ENCODE peak calls at places on chromosomes 7 and 10, in eight cellular contexts. G is PC-3, L is NB4, J is GM20000, X is H1, K is left lung, T is WTC11, P is lower lobe of right lung. Z is an unnamed sample.

GRCh38 chr7:80027616-80028173 is 106.9 kb upstream of the GNAI1 start:
- DNase-seq in G (no peak), L (no peak), J (no peak), X (no peak), K (no peak), T (no peak), P (no peak), Z (no peak)

GRCh38 chr7:26993816-26994810 is 101.7 kb downstream of the HOXA1 start:
- DNase-seq in G (no peak), L (no peak), J (no peak), X (no peak), K (no peak), T (no peak), P (no peak), Z (no peak)

GRCh38 chr7:80807166-80807900 is 111.5 kb downstream of the SEMA3C start:
- DNase-seq in G (no peak), L (no peak), J (no peak), X (no peak), K (no peak), T (no peak), P (no peak), Z (no peak)

GRCh38 chr7:133372337-133372736 is 119.5 kb downstream of the EXOC4 start:
- DNase-seq in G (no peak), L (no peak), J (no peak), X (no peak), K (no peak), T (no peak), P (no peak), Z (no peak)

GRCh38 chr10:97475936-97476594 is 22.2 kb downstream of the MMS19 start:
- DNase-seq in G (no peak), L (peak), J (no peak), X (no peak), K (no peak), T (no peak), P (no peak), Z (peak)

GRCh38 chr7:54541941-54542618 is at the start of gene VSTM2A:
- DNase-seq in G (no peak), L (no peak), J (no peak), X (peak), K (peak), T (peak), P (no peak), Z (peak)

GRCh38 chr10:92119340-92119739 is 171.5 kb downstream of the CPEB3 start:
- DNase-seq in G (no peak), L (no peak), J (no peak), X (no peak), K (no peak), T (no peak), P (no peak), Z (no peak)

GRCh38 chr10:130441041-130441440 is 304.9 kb downstream of the GLRX3 start:
- DNase-seq in G (no peak), L (no peak), J (no peak), X (no peak), K (no peak), T (no peak), P (no peak), Z (no peak)

GRCh38 chr10:116151076-116151475 is 121.9 kb downstream of the GFRA1 start:
- DNase-seq in G (no peak), L (no peak), J (no peak), X (no peak), K (no peak), T (no peak), P (no peak), Z (no peak)

GRCh38 chr10:90288403-90288933 is 569.4 kb downstream of the HTR7 start:
- DNase-seq in G (peak), L (no peak), J (no peak), X (no peak), K (no peak), T (no peak), P (no peak), Z (no peak)

GRCh38 chr10:87593702-87594101 is 66.0 kb upstream of the PAPSS2 start:
- DNase-seq in G (no peak), L (no peak), J (no peak), X (no peak), K (no peak), T (no peak), P (no peak), Z (no peak)

GRCh38 chr7:66146701-66147100 is 32.1 kb downstream of the CRCP start:
- DNase-seq in G (no peak), L (no peak), J (no peak), X (no peak), K (no peak), T (no peak), P (no peak), Z (no peak)

GRCh38 chr7:158026636-158027265 is 560.9 kb downstream of the PTPRN2 start:
- DNase-seq in G (no peak), L (no peak), J (no peak), X (no peak), K (no peak), T (no peak), P (no peak), Z (no peak)

GRCh38 chr7:151838072-151838471 is 38.8 kb downstream of the PRKAG2 start:
- DNase-seq in G (no peak), L (peak), J (no peak), X (no peak), K (peak), T (no peak), P (peak), Z (no peak)

GRCh38 chr7:37420931-37421330 is 27.7 kb downstream of the ELMO1 start:
- DNase-seq in G (no peak), L (no peak), J (no peak), X (no peak), K (no peak), T (no peak), P (no peak), Z (no peak)

GRCh38 chr10:79277579-79277978 is 69.7 kb upstream of the PPIF start:
- DNase-seq in G (no peak), L (no peak), J (no peak), X (no peak), K (no peak), T (no peak), P (no peak), Z (no peak)

GRCh38 chr10:22699976-22700375 is 14.4 kb downstream of the PIP4K2A start:
- DNase-seq in G (no peak), L (no peak), J (no peak), X (no peak), K (no peak), T (no peak), P (no peak), Z (no peak)

GRCh38 chr7:27115161-27116018 is 12.9 kb upstream of the HOXA2 start:
- DNase-seq in G (peak), L (no peak), J (no peak), X (peak), K (no peak), T (peak), P (no peak), Z (no peak)

GRCh38 chr7:65429642-65430343 is 56.1 kb downstream of the ZNF92 start:
- DNase-seq in G (no peak), L (no peak), J (no peak), X (no peak), K (no peak), T (no peak), P (no peak), Z (no peak)

GRCh38 chr10:123890246-123890645 is 1.4 kb downstream of the CPXM2 start:
- DNase-seq in G (no peak), L (no peak), J (no peak), X (no peak), K (no peak), T (no peak), P (no peak), Z (no peak)

GRCh38 chr10:117546630-117547300 is 4.2 kb downstream of the EMX2 start:
- DNase-seq in G (no peak), L (no peak), J (no peak), X (no peak), K (no peak), T (no peak), P (no peak), Z (no peak)

GRCh38 chr10:132540456-132540855 is 2.9 kb downstream of the INPP5A start:
- DNase-seq in G (peak), L (peak), J (no peak), X (no peak), K (no peak), T (peak), P (peak), Z (peak)

GRCh38 chr10:84333864-84334451 is 5.6 kb downstream of the CCSER2 start:
- DNase-seq in G (no peak), L (peak), J (peak), X (no peak), K (no peak), T (no peak), P (no peak), Z (no peak)

GRCh38 chr10:45557275-45557905 is 115.2 kb downstream of the ZFAND4 start:
- DNase-seq in G (no peak), L (peak), J (peak), X (no peak), K (no peak), T (no peak), P (no peak), Z (no peak)

GRCh38 chr10:79602953-79603352 is 7.8 kb upstream of the SFTPA1 start:
- DNase-seq in G (no peak), L (no peak), J (no peak), X (no peak), K (no peak), T (no peak), P (no peak), Z (no peak)

GRCh38 chr7:102431617-102432298 is 1.6 kb upstream of the ORAI2 start:
- DNase-seq in G (peak), L (peak), J (peak), X (no peak), K (no peak), T (no peak), P (no peak), Z (no peak)

GRCh38 chr7:41817386-41817785 is 114.5 kb upstream of the INHBA start:
- DNase-seq in G (peak), L (peak), J (no peak), X (no peak), K (no peak), T (no peak), P (no peak), Z (no peak)

GRCh38 chr7:129665013-129665401 is 53.5 kb downstream of the NRF1 start:
- DNase-seq in G (peak), L (peak), J (no peak), X (peak), K (no peak), T (peak), P (no peak), Z (no peak)

GRCh38 chr10:102065561-102066420 is 642 bp downstream of the HPS6 start:
- DNase-seq in G (no peak), L (peak), J (no peak), X (no peak), K (peak), T (peak), P (peak), Z (no peak)

GRCh38 chr10:91190876-91191580 is 29.4 kb upstream of the PCGF5 start:
- DNase-seq in G (peak), L (no peak), J (no peak), X (no peak), K (no peak), T (no peak), P (no peak), Z (no peak)

GRCh38 chr10:112821663-112822062 is 128.4 kb upstream of the TCF7L2 start:
- DNase-seq in G (no peak), L (no peak), J (no peak), X (no peak), K (no peak), T (no peak), P (no peak), Z (no peak)

GRCh38 chr7:100211342-100211780 is 8.4 kb upstream of the PVRIG start:
- DNase-seq in G (no peak), L (no peak), J (peak), X (no peak), K (no peak), T (no peak), P (no peak), Z (no peak)

GRCh38 chr10:108582387-108582786 is 1340.9 kb downstream of the XPNPEP1 start:
- DNase-seq in G (no peak), L (no peak), J (no peak), X (no peak), K (no peak), T (no peak), P (no peak), Z (no peak)

GRCh38 chr7:30596043-30596641 is 1.5 kb downstream of the GARS1 start:
- DNase-seq in G (peak), L (peak), J (peak), X (no peak), K (no peak), T (no peak), P (no peak), Z (no peak)

GRCh38 chr10:11354823-11355222 is 256.6 kb downstream of the USP6NL start:
- DNase-seq in G (no peak), L (no peak), J (no peak), X (no peak), K (no peak), T (no peak), P (no peak), Z (no peak)

GRCh38 chr7:79823246-79823951 is 311.2 kb upstream of the GNAI1 start:
- DNase-seq in G (no peak), L (no peak), J (no peak), X (no peak), K (no peak), T (no peak), P (no peak), Z (no peak)

GRCh38 chr10:85105614-85106013 is 777.2 kb downstream of the CCSER2 start:
- DNase-seq in G (no peak), L (peak), J (no peak), X (peak), K (no peak), T (peak), P (no peak), Z (peak)

GRCh38 chr7:106023369-106024322 is 60.6 kb downstream of the CDHR3 start:
- DNase-seq in G (no peak), L (no peak), J (no peak), X (no peak), K (no peak), T (no peak), P (no peak), Z (no peak)

GRCh38 chr10:12333382-12334185 is 15.8 kb upstream of the CAMK1D start:
- DNase-seq in G (peak), L (peak), J (peak), X (no peak), K (no peak), T (no peak), P (peak), Z (peak)

GRCh38 chr10:59135275-59135674 is 41.2 kb upstream of the PHYHIPL start:
- DNase-seq in G (no peak), L (no peak), J (no peak), X (no peak), K (no peak), T (no peak), P (no peak), Z (no peak)

DNA sequence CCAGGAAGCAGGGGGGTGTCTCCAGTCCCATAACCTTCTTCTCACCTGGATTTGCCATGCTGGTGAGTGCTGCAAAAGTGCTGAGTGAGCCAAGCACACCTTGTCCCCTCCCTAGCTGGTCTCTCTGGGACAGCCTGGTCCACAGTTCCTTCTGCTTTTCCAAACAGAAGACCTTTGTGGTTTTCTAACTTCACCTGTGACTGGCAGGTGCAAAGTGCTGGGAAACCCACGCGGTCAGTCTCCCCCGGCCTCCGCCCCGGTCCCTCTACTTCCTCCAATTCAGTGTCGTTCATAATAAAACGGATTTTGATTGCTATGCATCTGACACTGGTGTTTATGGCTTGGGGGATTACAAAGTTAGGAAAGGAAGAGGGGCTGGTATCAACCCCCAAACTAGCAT is 37.1 kb downstream of the RBAK start:
- DNase-seq in G (no peak), L (no peak), J (no peak), X (no peak), K (no peak), T (no peak), P (no peak), Z (no peak)
- TF ChIP-seq CTCF in G (no peak), L (no peak), J (no peak), X (no peak), K (no peak), T (no peak), P (no peak), Z (no peak)

GRCh38 chr7:16466087-16466472 is 542 bp upstream of the SOSTDC1 start:
- DNase-seq in G (no peak), L (no peak), J (no peak), X (no peak), K (no peak), T (no peak), P (no peak), Z (no peak)

DNA sequence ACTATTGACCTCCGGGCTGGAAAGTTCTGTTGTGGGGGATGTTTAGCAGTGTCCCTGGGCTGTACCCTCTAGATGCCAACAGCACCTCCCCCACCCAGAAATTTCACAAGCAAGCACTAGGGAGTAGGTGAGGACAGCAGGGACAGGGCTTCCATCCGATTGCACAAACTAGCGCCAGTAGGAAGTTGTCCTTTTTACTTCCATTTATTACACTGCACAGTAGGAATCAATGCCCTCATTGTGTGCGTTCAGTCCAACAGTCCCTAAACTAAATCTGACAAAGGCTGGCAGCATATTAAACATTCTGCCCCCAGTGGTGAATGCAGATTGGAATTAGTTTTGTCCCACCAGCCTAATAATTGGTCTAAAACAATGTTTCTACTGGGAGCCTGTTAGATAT is 6.4 kb upstream of the SOSTDC1 start:
- DNase-seq in G (no peak), L (no peak), J (no peak), X (no peak), K (no peak), T (no peak), P (no peak), Z (no peak)
- TF ChIP-seq CTCF in G (peak), L (no peak), J (no peak), X (no peak), K (no peak), T (no peak), P (no peak), Z (no peak)

GRCh38 chr10:95560288-95561199 is 627 bp downstream of the SORBS1 start:
- DNase-seq in G (peak), L (peak), J (peak), X (peak), K (peak), T (peak), P (peak), Z (peak)

GRCh38 chr10:95561200-95562177 is at the start of gene SORBS1:
- DNase-seq in G (peak), L (peak), J (peak), X (peak), K (peak), T (peak), P (peak), Z (peak)

GRCh38 chr10:95559466-95559865 is 1.7 kb downstream of the SORBS1 start:
- DNase-seq in G (no peak), L (no peak), J (no peak), X (peak), K (no peak), T (peak), P (no peak), Z (no peak)

GRCh38 chr10:95556994-95557767 is 4.0 kb downstream of the SORBS1 start:
- DNase-seq in G (no peak), L (no peak), J (no peak), X (no peak), K (no peak), T (no peak), P (no peak), Z (no peak)

GRCh38 chr10:95558593-95559320 is 2.4 kb downstream of the SORBS1 start:
- DNase-seq in G (no peak), L (no peak), J (no peak), X (no peak), K (no peak), T (no peak), P (no peak), Z (no peak)
- TF ChIP-seq CTCF in G (no peak), L (no peak), J (no peak), X (no peak), K (no peak), T (no peak), P (peak), Z (no peak)

GRCh38 chr7:155521007-155521742 is 25.2 kb downstream of the CNPY1 start:
- DNase-seq in G (no peak), L (no peak), J (no peak), X (no peak), K (no peak), T (no peak), P (no peak), Z (no peak)

GRCh38 chr7:155521743-155522398 is 24.5 kb downstream of the CNPY1 start:
- DNase-seq in G (no peak), L (no peak), J (no peak), X (no peak), K (no peak), T (no peak), P (no peak), Z (no peak)

GRCh38 chr7:155526225-155526624 is 20.1 kb downstream of the CNPY1 start:
- DNase-seq in G (no peak), L (no peak), J (no peak), X (no peak), K (no peak), T (no peak), P (no peak), Z (no peak)

GRCh38 chr7:155524018-155524556 is 22.3 kb downstream of the CNPY1 start:
- DNase-seq in G (no peak), L (peak), J (no peak), X (no peak), K (no peak), T (no peak), P (no peak), Z (no peak)

DNA sequence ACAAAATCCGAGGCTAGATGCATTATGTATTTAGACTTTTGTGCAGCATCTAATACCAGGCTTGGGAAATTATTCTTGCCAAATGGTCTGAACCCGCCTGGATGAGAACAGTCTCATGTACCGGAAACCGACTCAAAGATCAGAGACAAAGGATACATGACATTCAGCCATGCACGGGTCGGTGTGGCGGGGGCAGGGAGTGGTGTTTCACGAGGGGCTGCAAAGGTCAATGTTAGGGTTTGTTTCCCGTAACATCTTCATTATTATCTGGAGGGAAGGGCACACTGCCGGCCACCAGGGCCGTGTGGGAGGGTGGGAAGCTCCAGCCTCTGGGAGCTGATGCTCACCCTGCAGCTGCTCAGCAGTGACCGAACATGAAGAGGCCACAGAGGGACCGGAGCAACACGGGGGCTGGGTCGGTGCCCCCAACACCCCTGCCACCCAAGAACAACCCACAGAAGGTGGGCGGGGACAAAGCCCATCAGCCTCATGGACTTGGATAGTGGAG is 23.1 kb downstream of the CNPY1 start:
- DNase-seq in G (no peak), L (no peak), J (no peak), X (no peak), K (no peak), T (no peak), P (no peak), Z (no peak)
- TF ChIP-seq CTCF in G (no peak), L (no peak), J (no peak), X (no peak), K (no peak), T (no peak), P (no peak), Z (no peak)

GRCh38 chr10:114110174-114110972 is 63.6 kb downstream of the CCDC186 start:
- DNase-seq in G (peak), L (peak), J (no peak), X (no peak), K (no peak), T (no peak), P (no peak), Z (no peak)
- TF ChIP-seq CTCF in G (peak), L (peak), J (no peak), X (peak), K (no peak), T (no peak), P (peak), Z (no peak)

DNA sequence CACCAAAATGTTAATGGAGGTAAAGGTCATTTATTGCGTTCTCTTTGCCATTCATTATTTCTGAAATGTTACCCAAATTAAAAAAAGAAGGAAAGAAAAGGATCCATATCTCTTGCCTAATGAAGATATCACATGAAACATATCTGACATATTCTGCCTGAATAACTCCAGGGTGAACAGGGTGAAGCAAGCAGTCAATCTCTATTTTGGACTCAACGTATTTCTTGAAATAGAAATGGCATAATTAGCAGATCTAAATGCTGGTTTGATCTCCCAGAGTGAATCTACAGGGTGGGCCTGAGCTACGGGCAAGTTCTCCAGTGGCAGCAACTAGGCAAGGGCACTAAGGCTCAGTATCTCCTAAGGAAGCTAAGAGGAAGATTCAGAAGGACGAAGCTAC is 24.0 kb downstream of the MPP7 start:
- DNase-seq in G (no peak), L (no peak), J (no peak), X (no peak), K (no peak), T (no peak), P (no peak), Z (no peak)
- TF ChIP-seq CTCF in G (no peak), L (no peak), J (no peak), X (no peak), K (no peak), T (no peak), P (no peak), Z (no peak)

Z was measured in testis.